ENCODE peak calls at places on chromosomes 4 and X, in ten cellular contexts. Z is AG08396; E is mammary epithelial cell; D is ELR; K is germinal center; L is activated T-cell treated with anti-CD3 and anti-CD28 coated beads for 24 hours; T is heart right ventricle; Y is COLO829; J is EL; A is stimulated activated CD4-positive, alpha-beta T cell treated with anti-CD3 and anti-CD28 coated beads, Interleukin-1b, Interleukin-23, amount 100 ng/mL, for 24 hours. V is an unnamed sample.

GRCh38 chrX:48938721-48939416 is 18.5 kb downstream of the OTUD5 start:
- DNase-seq in Z (no peak), E (no peak), D (no peak), K (peak), L (peak), T (no peak), Y (no peak), J (no peak), A (no peak), V (no peak)

GRCh38 chr4:98501383-98501782 is 157.0 kb downstream of the TSPAN5 start:
- DNase-seq in Z (no peak), E (no peak), D (peak), K (no peak), L (no peak), T (no peak), Y (no peak), J (peak), A (no peak), V (no peak)

GRCh38 chr4:141955696-141956095 is 319.3 kb downstream of the IL15 start:
- DNase-seq in Z (no peak), E (no peak), D (no peak), K (no peak), L (no peak), T (no peak), Y (no peak), J (no peak), A (no peak), V (no peak)

GRCh38 chrX:8433296-8434094 is 31.1 kb upstream of the VCX3B start:
- DNase-seq in Z (no peak), E (peak), D (peak), K (no peak), L (no peak), T (no peak), Y (no peak), J (no peak), A (no peak), V (no peak)

GRCh38 chrX:19893722-19894121 is 6.3 kb upstream of the SH3KBP1 start:
- DNase-seq in Z (peak), E (no peak), D (peak), K (no peak), L (no peak), T (no peak), Y (no peak), J (peak), A (no peak), V (peak)

GRCh38 chr4:3074846-3075651 is 568 bp downstream of the HTT start:
- DNase-seq in Z (peak), E (peak), D (peak), K (peak), L (peak), T (peak), Y (peak), J (peak), A (no peak), V (peak)

GRCh38 chr4:14335872-14336271 is 666.4 kb upstream of the CPEB2 start:
- DNase-seq in Z (no peak), E (no peak), D (no peak), K (no peak), L (no peak), T (no peak), Y (no peak), J (no peak), A (no peak), V (no peak)

GRCh38 chr4:64388252-64388651 is 21.0 kb downstream of the TECRL start:
- DNase-seq in Z (no peak), E (no peak), D (no peak), K (no peak), L (no peak), T (no peak), Y (no peak), J (no peak), A (no peak), V (no peak)

GRCh38 chrX:97672608-97673007 is 788.9 kb downstream of the RPA4 start:
- DNase-seq in Z (no peak), E (no peak), D (no peak), K (no peak), L (no peak), T (no peak), Y (no peak), J (no peak), A (no peak), V (no peak)

GRCh38 chrX:19177710-19178109 is 55.4 kb upstream of the ADGRG2 start:
- DNase-seq in Z (no peak), E (no peak), D (no peak), K (no peak), L (no peak), T (no peak), Y (peak), J (no peak), A (no peak), V (no peak)

GRCh38 chr4:8906668-8906970 is 35.0 kb upstream of the HMX1 start:
- DNase-seq in Z (no peak), E (no peak), D (no peak), K (no peak), L (no peak), T (no peak), Y (no peak), J (no peak), A (no peak), V (no peak)

GRCh38 chr4:70936200-70936787 is 34.1 kb downstream of the MOB1B start:
- DNase-seq in Z (no peak), E (no peak), D (no peak), K (no peak), L (no peak), T (no peak), Y (no peak), J (peak), A (no peak), V (no peak)

GRCh38 chr4:4860381-4860802 is 927 bp downstream of the MSX1 start:
- DNase-seq in Z (peak), E (no peak), D (no peak), K (no peak), L (no peak), T (no peak), Y (no peak), J (no peak), A (no peak), V (peak)